ENCODE peak calls at places on chromosomes 11 and 22, in five cellular contexts. X, L, J, N and R are unnamed samples.

GRCh38 chr11:113274708-113275582 is 39.4 kb upstream of the TTC12 start:
- DNase-seq in J (no peak), L (peak; percentile 21), X (no peak), N (no peak), R (no peak)

GRCh38 chr11:117851852-117852251 is 24.6 kb downstream of the FXYD6 start:
- DNase-seq in N (peak; percentile 19), X (no peak), J (no peak), L (no peak), R (no peak)

GRCh38 chr11:95832763-95833162 is 42.5 kb downstream of the CEP57 start:
- DNase-seq in X (no peak), J (no peak), L (no peak), N (no peak), R (no peak)

GRCh38 chr22:18971321-18971751 is 35.2 kb upstream of the PRODH start:
- DNase-seq in N (no peak), X (no peak), L (no peak), J (no peak), R (no peak)

GRCh38 chr11:11789735-11790369 is 51.9 kb upstream of the USP47 start:
- DNase-seq in N (no peak), J (no peak), L (no peak), X (no peak), R (no peak)

GRCh38 chr11:72358461-72359405 is 75.6 kb downstream of the CLPB start:
- DNase-seq in L (no peak), J (no peak), X (no peak), N (no peak), R (no peak)

GRCh38 chr22:49412236-49412635 is 415.4 kb downstream of the BRD1 start:
- DNase-seq in X (no peak), N (no peak), L (no peak), J (peak; percentile 30), R (no peak)

GRCh38 chr11:69327741-69328191 is 33.8 kb downstream of the MYEOV start:
- DNase-seq in X (no peak), J (peak; percentile 44), N (peak; percentile 8), L (no peak), R (no peak)

GRCh38 chr11:70203749-70204465 is 811 bp downstream of the FADD start:
- DNase-seq in X (peak; percentile 82), L (no peak), J (peak; percentile 75), N (peak; percentile 92), R (peak; percentile 84)

GRCh38 chr22:20429254-20430100 is 8.1 kb downstream of the SCARF2 start:
- DNase-seq in X (peak; percentile 78), J (peak; percentile 80), L (no peak), N (peak; percentile 91), R (peak; percentile 84)

GRCh38 chr11:84922836-84923235 is 704.3 kb downstream of the DLG2 start:
- DNase-seq in N (peak; percentile 19), X (no peak), J (no peak), L (no peak), R (peak; percentile 7)

GRCh38 chr11:123740787-123741158 is 687 bp downstream of the ZNF202 start:
- DNase-seq in J (no peak), X (no peak), N (peak; percentile 22), L (no peak), R (peak; percentile 9)

GRCh38 chr11:92867913-92868619 is 101.4 kb upstream of the MTNR1B start:
- DNase-seq in N (no peak), X (no peak), J (no peak), L (peak; percentile 90), R (no peak)

GRCh38 chr22:30226192-30226832 is 20.2 kb downstream of the LIF start:
- DNase-seq in N (no peak), J (no peak), X (no peak), L (no peak), R (no peak)

GRCh38 chr11:134861490-134862107 is 449.6 kb upstream of the B3GAT1 start:
- DNase-seq in L (no peak), X (no peak), N (no peak), J (no peak), R (no peak)

GRCh38 chr22:49015993-49016908 is 811.4 kb downstream of the BRD1 start:
- DNase-seq in L (no peak), X (no peak), N (no peak), J (peak; percentile 59), R (no peak)